ENCODE peak calls at places on chromosomes 3 and 15, in nine cellular contexts. One of them, this sample, is unnamed.

GRCh38 chr15:31234815-31235214 is 91.8 kb upstream of the KLF13 start:
- DNase-seq in mammary epithelial cell: no peak
- DNase-seq in AG09309: no peak
- DNase-seq in right atrium auricular region: no peak
- DNase-seq in BJ: no peak
- DNase-seq in adrenal gland: no peak
- DNase-seq in CD8-positive, alpha-beta T cell: no peak
- DNase-seq in glutamatergic neuron: no peak
- DNase-seq in coronary artery: no peak
- DNase-seq in this sample: no peak

GRCh38 chr3:178560759-178561158 is 24.5 kb downstream of the KCNMB2 start:
- DNase-seq in BJ: no peak
- DNase-seq in glutamatergic neuron: no peak
- DNase-seq in coronary artery: no peak
- DNase-seq in CD8-positive, alpha-beta T cell: no peak
- DNase-seq in mammary epithelial cell: no peak
- DNase-seq in adrenal gland: no peak
- DNase-seq in AG09309: no peak
- DNase-seq in right atrium auricular region: no peak
- DNase-seq in this sample: no peak

GRCh38 chr3:87248831-87249230 is 21.7 kb downstream of the CHMP2B start:
- DNase-seq in CD8-positive, alpha-beta T cell: no peak
- DNase-seq in AG09309: no peak
- DNase-seq in glutamatergic neuron: no peak
- DNase-seq in coronary artery: no peak
- DNase-seq in right atrium auricular region: no peak
- DNase-seq in mammary epithelial cell: no peak
- DNase-seq in BJ: no peak
- DNase-seq in adrenal gland: no peak
- DNase-seq in this sample: no peak

GRCh38 chr15:78620021-78620838 is 566 bp downstream of the CHRNA3 start:
- DNase-seq in BJ: no peak
- DNase-seq in adrenal gland: no peak
- DNase-seq in glutamatergic neuron: peak
- DNase-seq in AG09309: no peak
- DNase-seq in coronary artery: no peak
- DNase-seq in mammary epithelial cell: no peak
- DNase-seq in CD8-positive, alpha-beta T cell: no peak
- DNase-seq in right atrium auricular region: no peak
- DNase-seq in this sample: no peak

GRCh38 chr15:36742696-36743095 is 163.3 kb downstream of the CDIN1 start:
- DNase-seq in CD8-positive, alpha-beta T cell: no peak
- DNase-seq in coronary artery: no peak
- DNase-seq in adrenal gland: no peak
- DNase-seq in glutamatergic neuron: no peak
- DNase-seq in right atrium auricular region: no peak
- DNase-seq in mammary epithelial cell: peak
- DNase-seq in BJ: peak
- DNase-seq in AG09309: no peak
- DNase-seq in this sample: no peak

GRCh38 chr3:127865941-127866340 is 43.6 kb upstream of the MGLL start:
- DNase-seq in right atrium auricular region: no peak
- DNase-seq in coronary artery: no peak
- DNase-seq in BJ: no peak
- DNase-seq in mammary epithelial cell: peak
- DNase-seq in AG09309: no peak
- DNase-seq in adrenal gland: no peak
- DNase-seq in glutamatergic neuron: no peak
- DNase-seq in CD8-positive, alpha-beta T cell: no peak
- DNase-seq in this sample: no peak

GRCh38 chr3:195221015-195221853 is 49.7 kb downstream of the XXYLT1 start:
- DNase-seq in CD8-positive, alpha-beta T cell: no peak
- DNase-seq in coronary artery: peak
- DNase-seq in mammary epithelial cell: no peak
- DNase-seq in glutamatergic neuron: no peak
- DNase-seq in BJ: no peak
- DNase-seq in right atrium auricular region: no peak
- DNase-seq in adrenal gland: peak
- DNase-seq in AG09309: no peak
- DNase-seq in this sample: no peak

GRCh38 chr15:96893159-96893906 is 562.8 kb downstream of the NR2F2 start:
- DNase-seq in AG09309: no peak
- DNase-seq in coronary artery: no peak
- DNase-seq in mammary epithelial cell: peak
- DNase-seq in BJ: no peak
- DNase-seq in CD8-positive, alpha-beta T cell: no peak
- DNase-seq in right atrium auricular region: no peak
- DNase-seq in glutamatergic neuron: peak
- DNase-seq in adrenal gland: peak
- DNase-seq in this sample: peak

GRCh38 chr3:41097896-41098496 is 101.3 kb upstream of the CTNNB1 start:
- DNase-seq in glutamatergic neuron: no peak
- DNase-seq in right atrium auricular region: no peak
- DNase-seq in CD8-positive, alpha-beta T cell: no peak
- DNase-seq in mammary epithelial cell: no peak
- DNase-seq in coronary artery: no peak
- DNase-seq in adrenal gland: no peak
- DNase-seq in BJ: no peak
- DNase-seq in AG09309: no peak
- DNase-seq in this sample: no peak

GRCh38 chr3:183159319-183159718 is 3.2 kb downstream of the LAMP3 start:
- DNase-seq in AG09309: no peak
- DNase-seq in mammary epithelial cell: no peak
- DNase-seq in BJ: no peak
- DNase-seq in glutamatergic neuron: no peak
- DNase-seq in CD8-positive, alpha-beta T cell: no peak
- DNase-seq in right atrium auricular region: no peak
- DNase-seq in coronary artery: no peak
- DNase-seq in adrenal gland: no peak
- DNase-seq in this sample: peak

GRCh38 chr3:157837341-157837740 is 268.9 kb downstream of the SHOX2 start:
- DNase-seq in adrenal gland: no peak
- DNase-seq in BJ: no peak
- DNase-seq in right atrium auricular region: no peak
- DNase-seq in glutamatergic neuron: no peak
- DNase-seq in CD8-positive, alpha-beta T cell: no peak
- DNase-seq in AG09309: no peak
- DNase-seq in coronary artery: no peak
- DNase-seq in mammary epithelial cell: no peak
- DNase-seq in this sample: no peak

GRCh38 chr3:85254738-85255137 is 295.9 kb downstream of the CADM2 start:
- DNase-seq in glutamatergic neuron: no peak
- DNase-seq in coronary artery: no peak
- DNase-seq in mammary epithelial cell: no peak
- DNase-seq in CD8-positive, alpha-beta T cell: no peak
- DNase-seq in right atrium auricular region: no peak
- DNase-seq in BJ: no peak
- DNase-seq in AG09309: no peak
- DNase-seq in adrenal gland: no peak
- DNase-seq in this sample: no peak

GRCh38 chr15:100279446-100279845 is 62.3 kb downstream of the ADAMTS17 start:
- DNase-seq in right atrium auricular region: no peak
- DNase-seq in mammary epithelial cell: no peak
- DNase-seq in BJ: no peak
- DNase-seq in adrenal gland: peak
- DNase-seq in AG09309: no peak
- DNase-seq in glutamatergic neuron: no peak
- DNase-seq in coronary artery: no peak
- DNase-seq in CD8-positive, alpha-beta T cell: no peak
- DNase-seq in this sample: no peak

GRCh38 chr15:66491846-66492245 is 5.7 kb downstream of the SNAPC5 start:
- DNase-seq in AG09309: no peak
- DNase-seq in adrenal gland: no peak
- DNase-seq in BJ: no peak
- DNase-seq in CD8-positive, alpha-beta T cell: no peak
- DNase-seq in mammary epithelial cell: no peak
- DNase-seq in right atrium auricular region: no peak
- DNase-seq in glutamatergic neuron: no peak
- DNase-seq in coronary artery: no peak
- DNase-seq in this sample: no peak

GRCh38 chr15:90481023-90481422 is 48.7 kb upstream of the CRTC3 start:
- DNase-seq in coronary artery: no peak
- DNase-seq in BJ: no peak
- DNase-seq in mammary epithelial cell: no peak
- DNase-seq in AG09309: no peak
- DNase-seq in right atrium auricular region: no peak
- DNase-seq in adrenal gland: no peak
- DNase-seq in CD8-positive, alpha-beta T cell: peak
- DNase-seq in glutamatergic neuron: no peak
- DNase-seq in this sample: no peak

GRCh38 chr3:39903253-39903652 is 93.8 kb downstream of the MYRIP start:
- DNase-seq in CD8-positive, alpha-beta T cell: no peak
- DNase-seq in BJ: no peak
- DNase-seq in coronary artery: no peak
- DNase-seq in adrenal gland: no peak
- DNase-seq in mammary epithelial cell: no peak
- DNase-seq in right atrium auricular region: no peak
- DNase-seq in glutamatergic neuron: no peak
- DNase-seq in AG09309: no peak
- DNase-seq in this sample: no peak

GRCh38 chr3:151552589-151552988 is 91.7 kb upstream of the IGSF10 start:
- DNase-seq in adrenal gland: no peak
- DNase-seq in right atrium auricular region: no peak
- DNase-seq in coronary artery: no peak
- DNase-seq in BJ: no peak
- DNase-seq in glutamatergic neuron: no peak
- DNase-seq in CD8-positive, alpha-beta T cell: no peak
- DNase-seq in mammary epithelial cell: no peak
- DNase-seq in AG09309: peak
- DNase-seq in this sample: no peak

GRCh38 chr3:141274411-141275031 is 42.9 kb downstream of the PXYLP1 start:
- DNase-seq in right atrium auricular region: peak
- DNase-seq in BJ: no peak
- DNase-seq in mammary epithelial cell: no peak
- DNase-seq in CD8-positive, alpha-beta T cell: no peak
- DNase-seq in AG09309: no peak
- DNase-seq in adrenal gland: no peak
- DNase-seq in coronary artery: peak
- DNase-seq in glutamatergic neuron: no peak
- DNase-seq in this sample: no peak

GRCh38 chr15:77836116-77836798 is 203.5 kb upstream of the LINGO1 start:
- DNase-seq in AG09309: no peak
- DNase-seq in BJ: no peak
- DNase-seq in CD8-positive, alpha-beta T cell: no peak
- DNase-seq in coronary artery: no peak
- DNase-seq in right atrium auricular region: no peak
- DNase-seq in mammary epithelial cell: no peak
- DNase-seq in glutamatergic neuron: no peak
- DNase-seq in adrenal gland: no peak
- DNase-seq in this sample: no peak

GRCh38 chr15:25887870-25888269 is 24.7 kb upstream of the ATP10A start:
- DNase-seq in glutamatergic neuron: no peak
- DNase-seq in coronary artery: no peak
- DNase-seq in AG09309: no peak
- DNase-seq in BJ: no peak
- DNase-seq in mammary epithelial cell: no peak
- DNase-seq in right atrium auricular region: no peak
- DNase-seq in adrenal gland: no peak
- DNase-seq in CD8-positive, alpha-beta T cell: no peak
- DNase-seq in this sample: no peak

GRCh38 chr3:63523100-63523499 is 129.4 kb upstream of the SNTN start:
- DNase-seq in mammary epithelial cell: peak
- DNase-seq in right atrium auricular region: no peak
- DNase-seq in glutamatergic neuron: no peak
- DNase-seq in adrenal gland: no peak
- DNase-seq in AG09309: no peak
- DNase-seq in coronary artery: no peak
- DNase-seq in BJ: no peak
- DNase-seq in CD8-positive, alpha-beta T cell: no peak
- DNase-seq in this sample: no peak

GRCh38 chr3:5058463-5058862 is 63.6 kb upstream of the ARL8B start:
- DNase-seq in BJ: peak
- DNase-seq in CD8-positive, alpha-beta T cell: no peak
- DNase-seq in glutamatergic neuron: no peak
- DNase-seq in coronary artery: no peak
- DNase-seq in AG09309: peak
- DNase-seq in adrenal gland: no peak
- DNase-seq in right atrium auricular region: no peak
- DNase-seq in mammary epithelial cell: peak
- DNase-seq in this sample: no peak

DNA sequence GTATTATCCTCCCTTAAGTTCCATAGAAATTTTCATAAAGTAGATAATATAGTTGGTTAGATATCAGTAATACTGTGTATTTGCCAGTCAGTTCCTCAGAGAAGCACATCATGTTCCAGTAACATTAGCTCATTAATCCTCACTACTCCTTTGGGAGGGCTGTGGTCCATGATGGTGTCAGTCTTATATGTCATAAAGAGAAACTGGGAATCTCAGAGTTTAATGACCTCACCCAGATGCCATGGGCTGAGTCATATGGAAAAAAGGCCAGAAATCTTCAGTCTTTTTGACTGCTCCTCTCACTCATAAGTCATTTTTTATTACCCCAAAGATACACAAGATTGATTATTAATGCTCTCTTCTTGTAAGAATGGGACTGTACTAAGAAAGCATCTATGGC is 188.6 kb downstream of the CHL1 start:
- DNase-seq in BJ: no peak
- DNase-seq in CD8-positive, alpha-beta T cell: no peak
- DNase-seq in right atrium auricular region: no peak
- DNase-seq in adrenal gland: no peak
- DNase-seq in AG09309: no peak
- DNase-seq in glutamatergic neuron: no peak
- DNase-seq in mammary epithelial cell: peak
- DNase-seq in coronary artery: no peak
- DNase-seq in this sample: no peak
- TF ChIP-seq CTCF in BJ: no peak
- TF ChIP-seq CTCF in CD8-positive, alpha-beta T cell: no peak
- TF ChIP-seq CTCF in right atrium auricular region: no peak
- TF ChIP-seq CTCF in adrenal gland: no peak
- TF ChIP-seq CTCF in AG09309: no peak
- TF ChIP-seq CTCF in glutamatergic neuron: no peak
- TF ChIP-seq CTCF in mammary epithelial cell: no peak
- TF ChIP-seq CTCF in coronary artery: no peak
- TF ChIP-seq CTCF in this sample: no peak

GRCh38 chr3:1987983-1988382 is 110.7 kb upstream of the CNTN4 start:
- DNase-seq in CD8-positive, alpha-beta T cell: no peak
- DNase-seq in adrenal gland: peak
- DNase-seq in mammary epithelial cell: no peak
- DNase-seq in coronary artery: no peak
- DNase-seq in right atrium auricular region: no peak
- DNase-seq in BJ: no peak
- DNase-seq in AG09309: no peak
- DNase-seq in glutamatergic neuron: peak
- DNase-seq in this sample: peak
- TF ChIP-seq CTCF in CD8-positive, alpha-beta T cell: no peak
- TF ChIP-seq CTCF in adrenal gland: peak
- TF ChIP-seq CTCF in mammary epithelial cell: no peak
- TF ChIP-seq CTCF in coronary artery: no peak
- TF ChIP-seq CTCF in right atrium auricular region: no peak
- TF ChIP-seq CTCF in BJ: no peak
- TF ChIP-seq CTCF in AG09309: no peak
- TF ChIP-seq CTCF in glutamatergic neuron: peak
- TF ChIP-seq CTCF in this sample: no peak

GRCh38 chr15:69071265-69071664 is 56.8 kb downstream of the NOX5 start:
- DNase-seq in AG09309: no peak
- DNase-seq in CD8-positive, alpha-beta T cell: no peak
- DNase-seq in right atrium auricular region: no peak
- DNase-seq in glutamatergic neuron: no peak
- DNase-seq in coronary artery: no peak
- DNase-seq in adrenal gland: no peak
- DNase-seq in mammary epithelial cell: no peak
- DNase-seq in BJ: no peak
- DNase-seq in this sample: no peak
- TF ChIP-seq CTCF in AG09309: no peak
- TF ChIP-seq CTCF in CD8-positive, alpha-beta T cell: no peak
- TF ChIP-seq CTCF in right atrium auricular region: no peak
- TF ChIP-seq CTCF in glutamatergic neuron: no peak
- TF ChIP-seq CTCF in coronary artery: no peak
- TF ChIP-seq CTCF in adrenal gland: no peak
- TF ChIP-seq CTCF in mammary epithelial cell: no peak
- TF ChIP-seq CTCF in BJ: no peak
- TF ChIP-seq CTCF in this sample: no peak

GRCh38 chr3:50352762-50353161 is 2.1 kb downstream of the CYB561D2 start:
- DNase-seq in coronary artery: no peak
- DNase-seq in right atrium auricular region: no peak
- DNase-seq in adrenal gland: no peak
- DNase-seq in CD8-positive, alpha-beta T cell: no peak
- DNase-seq in BJ: no peak
- DNase-seq in AG09309: no peak
- DNase-seq in glutamatergic neuron: no peak
- DNase-seq in mammary epithelial cell: peak
- DNase-seq in this sample: no peak
- TF ChIP-seq CTCF in coronary artery: no peak
- TF ChIP-seq CTCF in right atrium auricular region: no peak
- TF ChIP-seq CTCF in adrenal gland: no peak
- TF ChIP-seq CTCF in CD8-positive, alpha-beta T cell: no peak
- TF ChIP-seq CTCF in BJ: peak
- TF ChIP-seq CTCF in AG09309: peak
- TF ChIP-seq CTCF in glutamatergic neuron: no peak
- TF ChIP-seq CTCF in mammary epithelial cell: peak
- TF ChIP-seq CTCF in this sample: no peak

This sample was measured in Calu3.